ENCODE peak calls at places on chromosome 2, in seven cellular contexts. E is endothelial cell, O is bronchial epithelial cell, V is A549, N is ovary, K is fibroblast of pulmonary artery, I is cardiac fibroblast. L is an unnamed sample.

GRCh38 chr2:216633616-216634316 is 546 bp downstream of the IGFBP2 start:
- DNase-seq in E (peak; percentile 41), O (no peak), V (peak; percentile 25), N (no peak), K (no peak), I (no peak), L (no peak)

GRCh38 chr2:8923173-8923572 is 80.3 kb downstream of the MBOAT2 start:
- DNase-seq in E (no peak), O (peak; percentile 31), V (no peak), N (no peak), K (peak; percentile 22), I (no peak), L (peak; percentile 13)

GRCh38 chr2:199131256-199131655 is 326.5 kb downstream of the SATB2 start:
- DNase-seq in E (no peak), O (no peak), V (no peak), N (no peak), K (no peak), I (no peak), L (no peak)

GRCh38 chr2:217420868-217421267 is 561.0 kb upstream of the TNP1 start:
- DNase-seq in E (no peak), O (no peak), V (no peak), N (no peak), K (no peak), I (no peak), L (no peak)

GRCh38 chr2:72113847-72114692 is 33.6 kb downstream of the CYP26B1 start:
- DNase-seq in E (no peak), O (no peak), V (no peak), N (no peak), K (no peak), I (no peak), L (no peak)

GRCh38 chr2:295081-295480 is 7.2 kb upstream of the ALKAL2 start:
- DNase-seq in E (no peak), O (no peak), V (no peak), N (no peak), K (no peak), I (no peak), L (no peak)

GRCh38 chr2:9297807-9298206 is 91.2 kb downstream of the ASAP2 start:
- DNase-seq in E (no peak), O (no peak), V (no peak), N (no peak), K (no peak), I (no peak), L (no peak)

GRCh38 chr2:229660951-229661350 is 53.4 kb downstream of the DNER start:
- DNase-seq in E (no peak), O (peak; percentile 54), V (no peak), N (no peak), K (peak; percentile 14), I (peak; percentile 5), L (peak; percentile 65)

GRCh38 chr2:236673126-236673822 is 103.6 kb downstream of the ACKR3 start:
- DNase-seq in E (no peak), O (no peak), V (no peak), N (no peak), K (no peak), I (no peak), L (no peak)

GRCh38 chr2:215396595-215397313 is 39.1 kb downstream of the FN1 start:
- DNase-seq in E (no peak), O (no peak), V (no peak), N (no peak), K (peak; percentile 89), I (peak; percentile 84), L (peak; percentile 75)

GRCh38 chr2:13676269-13676668 is 956.2 kb upstream of the LRATD1 start:
- DNase-seq in E (no peak), O (peak; percentile 66), V (no peak), N (no peak), K (peak; percentile 18), I (peak; percentile 0), L (peak; percentile 9)

GRCh38 chr2:230661072-230661957 is 51.3 kb upstream of the CAB39 start:
- DNase-seq in E (no peak), O (no peak), V (no peak), N (no peak), K (no peak), I (no peak), L (no peak)

GRCh38 chr2:1688161-1688560 is 56.2 kb downstream of the PXDN start:
- DNase-seq in E (no peak), O (no peak), V (no peak), N (no peak), K (no peak), I (no peak), L (no peak)

GRCh38 chr2:1685957-1686783 is 58.1 kb downstream of the PXDN start:
- DNase-seq in E (no peak), O (no peak), V (peak; percentile 43), N (no peak), K (peak; percentile 12), I (no peak), L (no peak)

GRCh38 chr2:1685078-1685956 is 59.0 kb downstream of the PXDN start:
- DNase-seq in E (no peak), O (no peak), V (no peak), N (no peak), K (no peak), I (no peak), L (no peak)

GRCh38 chr2:1687254-1687653 is 57.1 kb downstream of the PXDN start:
- DNase-seq in E (no peak), O (peak; percentile 42), V (no peak), N (no peak), K (no peak), I (no peak), L (no peak)

GRCh38 chr2:1686784-1687105 is 57.6 kb downstream of the PXDN start:
- DNase-seq in E (no peak), O (no peak), V (no peak), N (no peak), K (no peak), I (no peak), L (no peak)
- TF ChIP-seq CTCF in E (no peak), O (no peak), V (no peak), N (no peak), K (no peak), I (no peak), L (no peak)

GRCh38 chr2:160432633-160433032 is 61.0 kb downstream of the RBMS1 start:
- DNase-seq in E (no peak), O (peak; percentile 98), V (peak; percentile 15), N (no peak), K (peak; percentile 65), I (peak; percentile 46), L (peak; percentile 83)
- TF ChIP-seq CTCF in E (no peak), O (peak; percentile 32), V (no peak), N (no peak), K (no peak), I (no peak), L (peak; percentile 14)

GRCh38 chr2:188367164-188367563 is 75.5 kb downstream of the GULP1 start:
- DNase-seq in E (no peak), O (no peak), V (no peak), N (no peak), K (no peak), I (no peak), L (no peak)

GRCh38 chr2:188364033-188364432 is 72.4 kb downstream of the GULP1 start:
- DNase-seq in E (no peak), O (no peak), V (no peak), N (no peak), K (no peak), I (no peak), L (no peak)

GRCh38 chr2:188365058-188365641 is 73.5 kb downstream of the GULP1 start:
- DNase-seq in E (no peak), O (no peak), V (no peak), N (no peak), K (no peak), I (no peak), L (no peak)

GRCh38 chr2:188369365-188369764 is 77.7 kb downstream of the GULP1 start:
- DNase-seq in E (peak; percentile 35), O (peak; percentile 49), V (peak; percentile 26), N (no peak), K (peak; percentile 77), I (peak; percentile 70), L (peak; percentile 73)
- TF ChIP-seq CTCF in E (peak; percentile 70), O (peak; percentile 78), V (peak; percentile 61), N (no peak), K (peak; percentile 88), I (peak; percentile 80), L (peak; percentile 59)

GRCh38 chr2:103991591-103991990 is 862.3 kb upstream of the POU3F3 start:
- DNase-seq in E (no peak), O (peak; percentile 4), V (no peak), N (no peak), K (no peak), I (no peak), L (peak; percentile 8)
- TF ChIP-seq CTCF in E (peak; percentile 64), O (no peak), V (peak; percentile 19), N (no peak), K (no peak), I (no peak), L (no peak)

GRCh38 chr2:238015705-238016104 is 45.1 kb upstream of the SCLY start:
- DNase-seq in E (no peak), O (no peak), V (no peak), N (no peak), K (no peak), I (no peak), L (no peak)
- TF ChIP-seq CTCF in E (no peak), O (peak; percentile 13), V (peak; percentile 30), N (no peak), K (peak; percentile 29), I (peak; percentile 21), L (no peak)